ENCODE peak calls at places on chromosomes 5 and 9, in five cellular contexts. Q is stomach, E is PC-9, P is endodermal cell, L is colonic mucosa. C is an unnamed sample.

GRCh38 chr5:1010181-1010510 is 1.5 kb downstream of the NKD2 start:
- DNase-seq in L (no peak), Q (no peak), E (peak; percentile 19), P (no peak), C (peak; percentile 61)

GRCh38 chr5:6026766-6027165 is 351.6 kb downstream of the MED10 start:
- DNase-seq in L (no peak), P (no peak), Q (no peak), E (no peak), C (no peak)

GRCh38 chr9:114374936-114375335 is 12.8 kb downstream of the AKNA start:
- DNase-seq in P (no peak), L (no peak), E (no peak), Q (no peak), C (no peak)

GRCh38 chr5:55600536-55601208 is 65.9 kb upstream of the PLPP1 start:
- DNase-seq in E (peak; percentile 31), L (peak; percentile 38), Q (no peak), P (no peak), C (no peak)

GRCh38 chr5:10328323-10328722 is 20.6 kb upstream of the CMBL start:
- DNase-seq in Q (no peak), P (no peak), E (no peak), L (no peak), C (no peak)

GRCh38 chr9:107733530-107733907 is 243.9 kb upstream of the KLF4 start:
- DNase-seq in P (no peak), L (no peak), E (no peak), Q (peak; percentile 56), C (no peak)

GRCh38 chr9:14270358-14271077 is 43.4 kb downstream of the NFIB start:
- DNase-seq in P (no peak), E (no peak), Q (no peak), L (no peak), C (no peak)

GRCh38 chr9:99472240-99472915 is 250.3 kb downstream of the SEC61B start:
- DNase-seq in Q (no peak), E (no peak), P (no peak), L (no peak), C (no peak)

GRCh38 chr5:14269395-14269794 is 126.3 kb downstream of the TRIO start:
- DNase-seq in L (no peak), Q (no peak), P (peak; percentile 67), E (peak; percentile 55), C (no peak)

GRCh38 chr5:96609369-96609768 is 52.8 kb upstream of the CAST start:
- DNase-seq in Q (no peak), L (no peak), P (no peak), E (no peak), C (no peak)

GRCh38 chr5:148574167-148574566 is 80.2 kb downstream of the HTR4 start:
- DNase-seq in L (no peak), Q (no peak), E (no peak), P (no peak), C (no peak)

GRCh38 chr9:120715331-120715924 is 1.2 kb upstream of the MEGF9 start:
- DNase-seq in Q (no peak), L (peak; percentile 56), P (peak; percentile 83), E (peak; percentile 69), C (peak; percentile 84)

GRCh38 chr5:55920784-55921183 is 69.6 kb downstream of the IL31RA start:
- DNase-seq in E (no peak), Q (no peak), L (peak; percentile 5), P (no peak), C (no peak)

GRCh38 chr5:179258922-179259730 is 86.1 kb downstream of the ADAMTS2 start:
- DNase-seq in L (peak; percentile 20), P (peak; percentile 39), Q (peak; percentile 25), E (no peak), C (peak; percentile 72)

GRCh38 chr5:146646441-146646840 is 130.5 kb upstream of the GPR151 start:
- DNase-seq in P (no peak), E (no peak), L (no peak), Q (no peak), C (no peak)

GRCh38 chr5:53994148-53994547 is 316.2 kb downstream of the ARL15 start:
- DNase-seq in P (no peak), Q (no peak), L (no peak), E (no peak), C (no peak)

GRCh38 chr9:17246770-17247169 is 111.9 kb downstream of the CNTLN start:
- DNase-seq in Q (no peak), E (no peak), P (no peak), L (no peak), C (no peak)

GRCh38 chr5:173010547-173011464 is 27.2 kb downstream of the ATP6V0E1 start:
- DNase-seq in L (peak; percentile 37), Q (peak; percentile 62), P (peak; percentile 87), E (no peak), C (no peak)

GRCh38 chr9:5832093-5832542 is 799 bp downstream of the ERMP1 start:
- DNase-seq in L (peak; percentile 54), Q (no peak), P (no peak), E (no peak), C (no peak)

GRCh38 chr5:157109744-157110143 is 900 bp upstream of the HAVCR2 start:
- DNase-seq in L (no peak), E (no peak), Q (no peak), P (no peak), C (no peak)

GRCh38 chr5:128436825-128437224 is 101.2 kb downstream of the FBN2 start:
- DNase-seq in P (peak; percentile 53), E (peak; percentile 7), Q (no peak), L (no peak), C (no peak)

GRCh38 chr9:108776920-108777650 is 78.7 kb downstream of the ACTL7B start:
- DNase-seq in E (peak; percentile 83), L (no peak), Q (peak; percentile 43), P (no peak), C (no peak)
- TF ChIP-seq CTCF in E (peak; percentile 55), L (no peak), Q (no peak), P (peak; percentile 69), C (no peak)

DNA sequence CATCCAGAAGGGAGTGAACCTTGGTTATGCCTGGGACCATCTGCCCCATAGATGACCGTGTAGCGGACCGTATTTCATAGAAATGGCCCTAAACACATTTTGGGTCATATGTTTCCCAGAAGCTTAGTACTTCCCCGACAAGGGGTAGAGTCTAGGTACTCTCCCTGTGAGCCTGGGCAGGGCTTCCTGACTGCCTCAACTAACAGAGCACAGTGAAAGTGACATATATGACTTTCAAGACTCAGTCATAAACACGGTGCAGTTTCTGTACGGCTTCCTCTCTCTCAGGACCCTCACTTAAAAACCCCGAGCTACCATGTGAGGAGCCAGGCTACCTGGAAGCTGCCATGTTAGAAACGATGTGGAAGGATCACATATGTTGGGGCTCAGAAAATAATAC is 20.9 kb downstream of the C9orf57 start:
- DNase-seq in E (no peak), L (no peak), Q (no peak), P (no peak), C (no peak)
- H3K27me3 ChIP-seq in E (no peaks in the 10 kb centered on the region), L (no peaks in the 10 kb centered on the region), Q (no peaks in the 10 kb centered on the region), P (no peaks in the 10 kb centered on the region), C (no peaks in the 10 kb centered on the region)

DNA sequence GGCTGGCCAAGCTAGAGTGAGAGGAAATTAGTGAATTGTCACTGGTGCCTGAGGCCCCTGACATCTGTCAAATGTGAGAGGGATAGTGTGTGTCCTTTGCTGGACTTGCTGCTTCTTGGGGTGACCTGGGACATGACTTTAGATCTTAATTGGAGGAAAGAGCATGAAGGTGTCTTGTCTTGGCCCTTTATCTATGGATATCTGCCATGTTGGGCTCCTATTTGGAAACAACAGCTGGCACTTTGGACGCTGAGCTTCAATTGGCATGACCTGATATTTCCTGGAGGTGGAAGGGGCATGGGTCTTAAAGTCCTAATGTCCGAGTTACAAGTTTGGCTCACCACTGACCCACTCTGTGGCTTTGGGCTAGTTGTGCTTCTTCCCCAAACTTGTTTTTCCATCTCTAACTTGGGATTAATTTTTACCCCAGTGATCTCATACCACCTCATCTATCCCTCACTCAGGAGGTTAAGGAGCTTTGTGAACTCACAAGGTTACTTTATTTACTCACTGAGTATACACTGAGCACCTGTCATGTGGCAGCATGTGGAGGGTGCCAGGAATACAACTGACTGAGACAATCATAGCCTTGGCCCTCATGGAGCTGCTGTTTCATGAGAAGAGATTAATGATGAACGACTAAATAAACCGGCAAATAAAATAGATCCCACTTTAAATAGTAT is 30.1 kb upstream of the CXCL14 start:
- DNase-seq in E (no peak), L (peak; percentile 2), P (no peak), Q (no peak), C (no peak)
- TF ChIP-seq CTCF in E (no peak), L (no peak), P (no peak), Q (no peak), C (no peak)

GRCh38 chr5:168879929-168880328 is 300.8 kb upstream of the PANK3 start:
- DNase-seq in P (no peak), L (no peak), Q (no peak), E (no peak), C (no peak)
- H3K27me3 ChIP-seq in P (no peaks in the 10 kb centered on the region), L (no peaks in the 10 kb centered on the region), Q (no peaks in the 10 kb centered on the region), E (peaks cover 87% of the 10 kb centered on the region), C (no peaks in the 10 kb centered on the region)

DNA sequence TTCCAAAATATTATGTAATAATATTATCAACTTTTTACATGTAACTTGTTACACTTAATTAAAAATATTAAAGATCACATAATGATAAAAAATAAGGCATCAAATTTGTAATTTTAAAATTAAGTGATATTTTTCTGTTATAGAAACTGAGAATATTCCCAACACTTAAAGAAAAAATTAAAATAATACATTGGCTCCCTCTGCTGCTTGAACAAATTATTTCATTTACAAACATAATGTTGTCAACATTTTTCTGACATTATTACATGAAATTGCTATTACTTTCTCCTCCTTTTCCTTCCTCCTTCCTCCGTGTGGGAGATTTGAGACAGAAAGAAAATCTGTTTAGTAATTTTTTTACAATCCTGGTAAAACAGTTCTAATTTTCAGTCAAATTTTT is 42.3 kb downstream of the RNF180 start:
- DNase-seq in P (no peak), E (no peak), L (no peak), Q (no peak), C (no peak)
- TF ChIP-seq CTCF in P (peak; percentile 66), E (peak; percentile 68), L (no peak), Q (no peak), C (no peak)

GRCh38 chr5:115640274-115640673 is 14.4 kb upstream of the TMED7 start:
- DNase-seq in E (no peak), Q (no peak), L (no peak), P (no peak), C (no peak)

GRCh38 chr5:115639377-115639776 is 13.5 kb upstream of the TMED7 start:
- DNase-seq in E (no peak), P (no peak), Q (no peak), L (no peak), C (no peak)

GRCh38 chr5:115637507-115637906 is 11.7 kb upstream of the TMED7 start:
- DNase-seq in Q (no peak), L (no peak), P (no peak), E (no peak), C (no peak)

GRCh38 chr5:115636008-115636407 is 10.2 kb upstream of the TMED7 start:
- DNase-seq in P (no peak), L (no peak), E (no peak), Q (no peak), C (no peak)

DNA sequence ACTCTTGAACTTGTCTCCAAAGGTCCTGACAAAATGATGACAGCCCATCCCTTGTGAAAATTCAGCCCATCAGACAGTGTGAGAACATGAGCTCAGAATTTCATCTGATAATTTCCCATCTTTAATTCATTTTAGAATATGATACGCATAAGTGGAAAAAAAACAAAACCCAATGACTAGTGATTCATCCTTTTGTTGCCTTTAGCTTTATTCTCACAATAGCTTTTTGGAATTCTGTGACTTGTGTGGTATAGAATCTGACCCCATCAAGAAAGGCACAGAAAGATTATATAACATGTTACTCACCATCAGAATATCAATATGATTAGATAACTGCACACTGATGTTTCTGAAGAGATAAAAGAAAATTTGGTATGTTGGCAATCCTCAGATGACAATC is 16.1 kb upstream of the TMED7 start:
- DNase-seq in P (no peak), Q (no peak), E (no peak), L (no peak), C (no peak)
- H3K27me3 ChIP-seq in P (no peaks in the 10 kb centered on the region), Q (peaks cover 13% of the 10 kb centered on the region), E (peaks cover 7% of the 10 kb centered on the region), L (no peaks in the 10 kb centered on the region), C (no peaks in the 10 kb centered on the region)

GRCh38 chr9:133437753-133438531 is 15.8 kb downstream of the ADAMTS13 start:
- DNase-seq in Q (no peak), E (no peak), P (peak; percentile 82), L (no peak), C (no peak)
- TF ChIP-seq CTCF in Q (no peak), E (no peak), P (peak; percentile 71), L (no peak), C (no peak)